ENCODE peak calls at places on chromosomes 4 and X, in ten cellular contexts. U is activated T-cell treated with anti-CD3 and anti-CD28 coated beads for 4 hours; T is HuH-7.5; M is MCF 10A; C is GM03348; J is cardiac septum; I is stimulated activated CD4-positive, alpha-beta T cell treated with anti-CD3 and anti-CD28 coated beads, Interleukin-12 subunit alpha, Interleukin-12 subunit beta, amount 100 ng/mL, for 24 hours; Q is NCI-H2029; A is GDM1; Z is posterior cingulate gyrus. K is an unnamed sample.
A peak's percentile ranks its signal among the peaks of the same experiment; 100 is the strongest.

GRCh38 chr4:180993179-180993841 is 1249.9 kb upstream of the TENM3 start:
- DNase-seq in U (no peak), T (no peak), M (no peak), C (no peak), J (no peak), I (no peak), Q (no peak), A (no peak), Z (no peak), K (no peak)

GRCh38 chr4:137526681-137527080 is 5.6 kb downstream of the PCDH18 start:
- DNase-seq in U (no peak), T (no peak), M (no peak), C (no peak), J (no peak), I (no peak), Q (no peak), A (no peak), Z (no peak), K (no peak)

GRCh38 chr4:123397276-123398150 is 918 bp downstream of the SPRY1 start:
- DNase-seq in U (peak; percentile 28), T (no peak), M (peak; percentile 69), C (peak; percentile 51), J (peak; percentile 81), I (no peak), Q (peak; percentile 22), A (peak; percentile 14), Z (peak; percentile 26), K (no peak)

GRCh38 chrX:43861750-43862149 is 20.5 kb downstream of the MAOB start:
- DNase-seq in U (no peak), T (no peak), M (peak; percentile 64), C (no peak), J (no peak), I (no peak), Q (no peak), A (no peak), Z (no peak), K (no peak)

GRCh38 chr4:120902925-120903324 is 19.6 kb downstream of the PRDM5 start:
- DNase-seq in U (no peak), T (no peak), M (no peak), C (no peak), J (no peak), I (no peak), Q (no peak), A (no peak), Z (no peak), K (no peak)

GRCh38 chr4:56909083-56909981 is 1.6 kb downstream of the REST start:
- DNase-seq in U (peak; percentile 28), T (peak; percentile 36), M (peak; percentile 52), C (peak; percentile 73), J (peak; percentile 79), I (no peak), Q (no peak), A (peak; percentile 26), Z (peak; percentile 16), K (peak; percentile 66)

GRCh38 chr4:156889616-156890594 is 81.7 kb downstream of the PDGFC start:
- DNase-seq in U (no peak), T (no peak), M (peak; percentile 71), C (peak; percentile 20), J (no peak), I (no peak), Q (no peak), A (no peak), Z (no peak), K (no peak)

GRCh38 chr4:183505556-183506388 is 914 bp downstream of the ING2 start:
- DNase-seq in U (peak; percentile 79), T (peak; percentile 32), M (peak; percentile 88), C (peak; percentile 93), J (peak; percentile 95), I (peak; percentile 73), Q (peak; percentile 71), A (peak; percentile 81), Z (peak; percentile 91), K (peak; percentile 66)

GRCh38 chr4:87251104-87251503 is 30.7 kb upstream of the KLHL8 start:
- DNase-seq in U (no peak), T (no peak), M (no peak), C (no peak), J (no peak), I (no peak), Q (no peak), A (no peak), Z (peak; percentile 74), K (no peak)

GRCh38 chr4:175431635-175432034 is 380.4 kb downstream of the GPM6A start:
- DNase-seq in U (no peak), T (no peak), M (no peak), C (no peak), J (no peak), I (no peak), Q (no peak), A (no peak), Z (no peak), K (no peak)

GRCh38 chr4:16269742-16270522 is 43.7 kb upstream of the TAPT1 start:
- DNase-seq in U (no peak), T (no peak), M (peak; percentile 37), C (peak; percentile 88), J (no peak), I (no peak), Q (no peak), A (peak; percentile 50), Z (no peak), K (no peak)

GRCh38 chr4:125994024-125994423 is 679.3 kb downstream of the FAT4 start:
- DNase-seq in U (no peak), T (no peak), M (no peak), C (peak; percentile 6), J (no peak), I (no peak), Q (no peak), A (no peak), Z (no peak), K (no peak)

GRCh38 chrX:134172588-134173259 is 64.3 kb upstream of the CCDC160 start:
- DNase-seq in U (peak; percentile 18), T (peak; percentile 18), M (no peak), C (peak; percentile 24), J (no peak), I (no peak), Q (no peak), A (no peak), Z (no peak), K (no peak)

GRCh38 chrX:24301806-24302205 is 12.1 kb downstream of the SUPT20HL2 start:
- DNase-seq in U (no peak), T (no peak), M (no peak), C (no peak), J (no peak), I (no peak), Q (no peak), A (no peak), Z (no peak), K (no peak)

GRCh38 chr4:15238720-15239119 is 189.1 kb upstream of the C1QTNF7 start:
- DNase-seq in U (no peak), T (peak; percentile 44), M (peak; percentile 62), C (peak; percentile 82), J (no peak), I (no peak), Q (no peak), A (peak; percentile 29), Z (peak; percentile 12), K (no peak)

GRCh38 chr4:2081540-2081939 is 22.4 kb downstream of the NAT8L start:
- DNase-seq in U (no peak), T (no peak), M (no peak), C (no peak), J (peak; percentile 68), I (no peak), Q (no peak), A (no peak), Z (no peak), K (no peak)

GRCh38 chr4:1226598-1226997 is 22.3 kb downstream of the CTBP1 start:
- DNase-seq in U (no peak), T (no peak), M (no peak), C (no peak), J (no peak), I (no peak), Q (no peak), A (no peak), Z (no peak), K (no peak)

GRCh38 chr4:127352220-127352619 is 280.5 kb upstream of the INTU start:
- DNase-seq in U (no peak), T (no peak), M (no peak), C (no peak), J (no peak), I (no peak), Q (no peak), A (no peak), Z (no peak), K (no peak)

GRCh38 chr4:25873632-25874129 is 10.9 kb upstream of the SEL1L3 start:
- DNase-seq in U (no peak), T (no peak), M (no peak), C (no peak), J (no peak), I (no peak), Q (no peak), A (no peak), Z (no peak), K (no peak)

GRCh38 chrX:100687546-100687945 is 43.5 kb downstream of the SRPX2 start:
- DNase-seq in U (no peak), T (no peak), M (no peak), C (no peak), J (no peak), I (no peak), Q (no peak), A (peak; percentile 46), Z (no peak), K (no peak)

GRCh38 chr4:121243476-121243875 is 79.4 kb upstream of the TNIP3 start:
- DNase-seq in U (peak; percentile 34), T (no peak), M (no peak), C (peak; percentile 27), J (no peak), I (no peak), Q (no peak), A (no peak), Z (no peak), K (no peak)

GRCh38 chrX:118655561-118656246 is 71.7 kb upstream of the IL13RA1 start:
- DNase-seq in U (no peak), T (no peak), M (peak; percentile 72), C (peak; percentile 2), J (no peak), I (no peak), Q (no peak), A (no peak), Z (no peak), K (no peak)

GRCh38 chr4:106628616-106629606 is 260.3 kb upstream of the GIMD1 start:
- DNase-seq in U (no peak), T (no peak), M (peak; percentile 12), C (no peak), J (no peak), I (no peak), Q (no peak), A (no peak), Z (no peak), K (no peak)

K was measured in H1.